ENCODE peak calls at places on chromosomes 7 and 10, in six cellular contexts. S is aorta, G is ovary, I is right atrium auricular region, K is neuronal stem cell, V is tibial artery. P is an unnamed sample. For H3K4me1, the result is how much of the 10 kb centered on the place peaks cover.

GRCh38 chr10:6019010-6019782 is 41.9 kb upstream of the IL15RA start:
- DNase-seq in S (no peak), G (no peak), I (no peak), K (no peak), V (no peak), P (no peak)

GRCh38 chr7:150374472-150374871 is 4.7 kb upstream of the ZNF775 start:
- DNase-seq in S (no peak), G (no peak), I (no peak), K (no peak), V (no peak), P (no peak)

GRCh38 chr7:15215611-15216010 is 313.1 kb upstream of the DGKB start:
- DNase-seq in S (no peak), G (no peak), I (no peak), K (no peak), V (no peak), P (no peak)

GRCh38 chr10:116848912-116849270 is 408 bp upstream of the ENO4 start:
- DNase-seq in S (peak), G (no peak), I (no peak), K (no peak), V (no peak), P (no peak)

GRCh38 chr7:44982970-44983369 is 4.2 kb upstream of the MYO1G start:
- DNase-seq in S (peak), G (no peak), I (no peak), K (no peak), V (no peak), P (no peak)

GRCh38 chr7:56033671-56034432 is 17.4 kb downstream of the PSPH start:
- DNase-seq in S (peak), G (peak), I (no peak), K (peak), V (peak), P (peak)

GRCh38 chr7:126569402-126569801 is 683.3 kb downstream of the GRM8 start:
- DNase-seq in S (no peak), G (no peak), I (no peak), K (no peak), V (no peak), P (no peak)

GRCh38 chr7:69126896-69127479 is 471.3 kb upstream of the AUTS2 start:
- DNase-seq in S (no peak), G (no peak), I (no peak), K (no peak), V (no peak), P (no peak)

GRCh38 chr10:17848646-17849045 is 39.5 kb downstream of the MRC1 start:
- DNase-seq in S (no peak), G (no peak), I (no peak), K (no peak), V (no peak), P (no peak)

GRCh38 chr10:17249820-17250219 is 21.8 kb downstream of the VIM start:
- DNase-seq in S (no peak), G (no peak), I (no peak), K (no peak), V (no peak), P (no peak)

GRCh38 chr10:78973901-78974408 is 94.8 kb upstream of the ZMIZ1 start:
- DNase-seq in S (peak), G (peak), I (peak), K (peak), V (peak), P (peak)

GRCh38 chr7:80440908-80441307 is 71.0 kb downstream of the GNAT3 start:
- DNase-seq in S (no peak), G (no peak), I (no peak), K (no peak), V (no peak), P (no peak)

GRCh38 chr7:149720372-149721083 is 52.9 kb downstream of the ZNF467 start:
- DNase-seq in S (peak), G (no peak), I (peak), K (no peak), V (no peak), P (no peak)

GRCh38 chr7:69695998-69696657 is 97.9 kb downstream of the AUTS2 start:
- DNase-seq in S (no peak), G (no peak), I (no peak), K (no peak), V (no peak), P (peak)

GRCh38 chr7:30074422-30075030 is 46.3 kb downstream of the PLEKHA8 start:
- DNase-seq in S (no peak), G (no peak), I (no peak), K (no peak), V (no peak), P (peak)

GRCh38 chr10:1526427-1527055 is 210.8 kb downstream of the ADARB2 start:
- DNase-seq in S (no peak), G (no peak), I (no peak), K (no peak), V (no peak), P (no peak)
- H3K4me1 ChIP-seq in S (under half), G (under half), I (under half), K (under half), V (under half), P (under half)

GRCh38 chr7:131108212-131108980 is 219.3 kb upstream of the MKLN1 start:
- DNase-seq in S (peak), G (no peak), I (no peak), K (no peak), V (no peak), P (no peak)

GRCh38 chr7:131105803-131106680 is 221.6 kb upstream of the MKLN1 start:
- DNase-seq in S (peak), G (peak), I (peak), K (peak), V (peak), P (peak)

GRCh38 chr7:131109011-131109756 is 218.5 kb upstream of the MKLN1 start:
- DNase-seq in S (no peak), G (no peak), I (no peak), K (no peak), V (no peak), P (no peak)

GRCh38 chr7:131106681-131107342 is 220.9 kb upstream of the MKLN1 start:
- DNase-seq in S (peak), G (peak), I (peak), K (peak), V (peak), P (peak)

DNA sequence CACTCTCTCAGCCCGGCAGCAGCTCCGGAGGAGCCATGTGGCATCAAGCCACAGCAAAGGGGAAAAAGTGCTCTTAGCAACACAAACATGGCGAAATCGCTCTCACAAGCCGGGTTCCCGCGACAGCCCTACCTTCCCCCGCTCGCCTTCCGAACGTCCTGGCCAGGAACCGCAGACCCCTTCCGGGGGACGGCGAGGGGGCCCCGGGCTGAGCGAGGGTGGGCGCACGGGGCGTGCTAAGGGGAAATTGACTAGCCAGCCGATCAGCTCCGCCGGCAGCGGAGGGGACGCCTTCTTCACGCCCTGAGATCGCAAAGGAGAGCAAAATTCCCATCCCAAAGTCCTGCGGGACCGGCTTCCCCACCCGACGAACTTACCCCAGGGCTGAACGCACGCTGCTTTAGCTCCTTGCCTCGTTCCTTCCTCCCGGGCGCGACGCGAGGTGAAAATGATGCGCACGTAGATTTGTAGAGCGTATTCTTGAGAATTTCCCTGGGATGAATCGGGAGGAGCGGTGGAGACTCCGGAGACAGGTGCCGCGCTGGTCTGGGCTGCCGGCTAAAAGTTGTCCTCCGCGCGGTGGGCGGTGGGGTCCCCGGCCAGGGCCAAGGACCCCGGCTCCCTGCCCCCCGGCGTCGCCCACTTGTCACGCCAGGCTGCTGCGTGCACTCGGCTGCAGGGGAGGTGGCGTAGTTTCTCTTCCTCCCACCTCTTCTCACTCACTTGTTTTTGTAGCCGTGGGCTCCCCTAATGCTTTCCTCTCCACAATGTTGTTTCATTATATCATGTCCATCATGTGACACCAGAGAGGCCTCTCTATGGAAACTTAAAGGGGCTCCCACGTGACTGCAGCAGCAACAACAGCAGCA is 220.1 kb upstream of the MKLN1 start:
- DNase-seq in S (peak), G (peak), I (peak), K (peak), V (peak), P (peak)
- H3K4me1 ChIP-seq in S (under half), G (under half), I (half or more), K (under half), V (under half), P (under half)

DNA sequence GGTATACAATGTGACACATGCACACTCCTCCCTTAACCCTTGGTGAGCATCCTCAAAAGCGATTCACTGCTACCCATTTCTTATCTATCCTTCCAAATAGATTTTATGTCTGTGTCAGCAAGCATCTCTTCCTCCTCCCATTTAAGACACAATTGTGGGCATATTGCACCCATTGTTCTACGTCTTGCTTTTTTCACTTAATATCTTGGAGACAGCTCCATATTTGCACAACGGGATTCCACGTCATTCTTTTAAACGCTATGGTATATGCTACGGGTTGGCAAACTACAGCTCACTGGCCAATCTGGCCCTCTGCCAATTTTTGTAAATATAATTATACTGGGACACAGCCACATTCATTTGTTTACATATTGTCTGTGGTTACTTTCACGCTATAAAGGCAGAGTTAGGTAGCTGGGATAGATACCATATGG is 88.6 kb downstream of the RNF216 start:
- DNase-seq in S (no peak), G (no peak), I (no peak), K (no peak), V (no peak), P (no peak)
- H3K4me1 ChIP-seq in S (under half), G (half or more), I (half or more), K (under half), V (under half), P (under half)

DNA sequence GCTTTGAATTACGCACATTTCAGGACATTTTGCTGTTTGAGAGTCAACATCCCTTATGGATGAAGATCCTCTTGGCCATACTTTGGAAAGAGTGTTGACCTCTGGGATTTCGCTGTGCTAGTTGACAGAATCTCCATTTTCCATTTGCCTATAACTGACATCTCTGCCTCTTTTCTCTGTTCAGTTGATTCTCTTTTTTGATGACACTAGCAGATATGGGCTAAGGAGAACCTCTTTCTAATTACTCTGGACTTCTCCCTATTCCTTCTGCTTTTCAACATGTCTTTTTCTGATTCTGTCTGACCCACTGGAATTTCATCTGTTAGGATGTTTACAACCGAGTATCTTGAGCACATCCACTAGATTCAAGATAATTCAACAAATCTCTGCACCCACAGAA is 311.5 kb downstream of the CAMK1D start:
- DNase-seq in S (no peak), G (no peak), I (no peak), K (no peak), V (no peak), P (no peak)
- H3K4me1 ChIP-seq in S (under half), G (under half), I (under half), K (under half), V (under half), P (under half)

GRCh38 chr7:140920745-140921144 is 4.0 kb downstream of the BRAF start:
- DNase-seq in S (no peak), G (no peak), I (no peak), K (no peak), V (no peak), P (no peak)
- H3K4me1 ChIP-seq in S (under half), G (under half), I (under half), K (under half), V (under half), P (under half)

DNA sequence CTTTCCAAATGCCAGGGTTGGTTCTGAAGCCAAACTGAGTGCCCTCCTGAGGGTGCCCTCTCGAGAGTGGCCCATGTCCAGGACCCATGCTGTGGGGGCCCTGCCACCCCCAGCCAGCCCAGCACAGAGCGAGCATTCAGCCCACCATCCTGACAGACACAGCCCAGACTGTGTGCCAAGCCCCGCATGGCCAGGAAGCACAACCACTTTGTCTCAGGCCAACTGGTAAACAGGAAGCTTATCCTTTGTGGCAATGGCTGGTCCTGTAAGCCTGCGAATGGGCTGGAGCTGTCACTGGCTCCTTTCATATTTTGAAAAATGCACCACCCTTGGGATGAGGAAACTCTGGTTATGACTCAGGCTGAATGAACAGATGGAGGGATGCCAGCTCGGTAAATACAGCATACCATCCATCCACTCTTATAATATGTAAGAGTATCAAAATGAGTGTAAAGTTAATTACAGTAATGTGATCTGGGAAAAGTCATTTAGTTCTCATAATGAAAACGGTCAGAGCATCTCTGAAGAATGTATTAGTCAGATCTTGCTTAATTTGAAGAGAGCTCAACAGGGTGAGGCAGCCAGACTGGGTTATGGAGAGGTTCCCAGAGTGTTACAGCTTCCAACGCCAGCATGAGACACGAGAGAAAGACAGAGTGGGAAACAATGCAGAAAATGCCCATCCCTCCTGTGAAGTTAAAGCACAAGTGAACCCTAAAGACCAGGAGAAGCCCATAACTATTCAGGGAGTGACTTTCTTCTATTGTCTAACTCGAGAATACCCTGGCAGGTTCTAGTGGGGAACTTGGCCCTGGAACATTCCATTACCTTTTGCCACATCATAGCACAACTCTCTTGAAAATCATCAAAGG is 65.1 kb downstream of the STK17A start:
- DNase-seq in S (peak), G (no peak), I (peak), K (no peak), V (peak), P (no peak)
- H3K4me1 ChIP-seq in S (under half), G (under half), I (half or more), K (under half), V (under half), P (under half)

DNA sequence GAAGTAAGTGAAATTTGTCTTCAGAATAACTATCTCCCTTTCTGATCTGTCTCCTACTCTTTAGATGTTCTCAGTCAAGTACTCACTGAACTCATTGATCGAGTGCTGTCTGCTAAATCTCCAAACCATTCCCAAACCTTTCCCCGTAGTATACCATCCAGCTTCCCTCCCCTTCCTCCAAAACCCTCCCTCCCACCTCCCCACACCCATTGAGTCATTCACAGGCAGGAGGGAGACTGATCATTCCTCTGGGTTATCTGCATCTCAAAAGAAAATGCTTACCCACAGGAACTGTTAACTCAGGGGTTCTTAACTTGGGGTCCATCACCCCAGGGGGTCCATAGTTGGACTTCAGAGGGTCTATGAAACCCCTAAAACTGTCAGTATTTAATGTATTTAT is 37.4 kb downstream of the GOT1 start:
- DNase-seq in S (no peak), G (no peak), I (no peak), K (no peak), V (no peak), P (no peak)
- H3K4me1 ChIP-seq in S (under half), G (under half), I (under half), K (under half), V (under half), P (under half)